ENCODE peak calls at places on chromosomes 2 and 18, in seven cellular contexts. J, D, Y, G, P, H and A are unnamed samples.

GRCh38 chr2:207640661-207641060 is 15.5 kb upstream of the METTL21A start:
- DNase-seq in G (no peak), H (no peak), J (no peak), D (no peak), P (no peak), Y (no peak), A (no peak)

GRCh38 chr2:239778861-239779591 is 246.1 kb downstream of the NDUFA10 start:
- DNase-seq in H (no peak), D (no peak), Y (no peak), G (no peak), J (no peak), P (no peak), A (no peak)

GRCh38 chr2:226187601-226188000 is 612.0 kb downstream of the IRS1 start:
- DNase-seq in D (no peak), J (no peak), Y (no peak), H (peak), P (peak), G (no peak), A (no peak)

GRCh38 chr2:174485763-174486613 is 841 bp downstream of the GPR155 start:
- DNase-seq in J (peak), G (no peak), H (peak), D (peak), P (peak), Y (no peak), A (no peak)

GRCh38 chr2:1744446-1745170 is at the start of gene PXDN:
- DNase-seq in J (no peak), D (no peak), G (no peak), H (no peak), Y (no peak), P (peak), A (no peak)

GRCh38 chr18:13530215-13530878 is 196.0 kb downstream of the FAM210A start:
- DNase-seq in J (no peak), H (no peak), D (no peak), G (no peak), P (no peak), Y (no peak), A (no peak)

GRCh38 chr2:45055261-45055660 is 46.0 kb upstream of the SIX2 start:
- DNase-seq in Y (no peak), J (no peak), G (no peak), D (no peak), H (no peak), P (peak), A (no peak)

GRCh38 chr2:221455214-221455613 is 116.9 kb downstream of the EPHA4 start:
- DNase-seq in Y (no peak), D (no peak), J (no peak), H (no peak), G (no peak), P (no peak), A (no peak)

GRCh38 chr2:222424281-222424728 is at the start of gene SGPP2:
- DNase-seq in D (no peak), H (no peak), J (no peak), Y (no peak), P (no peak), G (no peak), A (no peak)

GRCh38 chr2:27071990-27072830 is 756 bp upstream of the OST4 start:
- DNase-seq in P (no peak), J (no peak), H (no peak), G (no peak), Y (no peak), D (peak), A (peak)

GRCh38 chr2:37766087-37766486 is 94.6 kb upstream of the CDC42EP3 start:
- DNase-seq in J (no peak), P (no peak), D (no peak), Y (no peak), G (no peak), H (no peak), A (no peak)

GRCh38 chr2:121659933-121660332 is 10.7 kb upstream of the CLASP1 start:
- DNase-seq in J (no peak), Y (no peak), D (no peak), P (no peak), G (no peak), H (no peak), A (no peak)

GRCh38 chr2:85769236-85769986 is 15.6 kb downstream of the ATOH8 start:
- DNase-seq in D (no peak), P (no peak), J (no peak), Y (no peak), G (no peak), H (no peak), A (no peak)